ENCODE peak calls at places on chromosomes 7 and 10, in nine cellular contexts. S is PC-9, H is hepatocyte, J is GM23248, F is HepG2, W is Karpas-422, E is neural progenitor cell, U is fibroblast of lung, Y is GM23338. V is an unnamed sample.

GRCh38 chr7:41882745-41883527 is 180.0 kb upstream of the INHBA start:
- DNase-seq in S (no peak), H (no peak), J (no peak), F (no peak), W (no peak), E (no peak), U (no peak), Y (no peak), V (no peak)

GRCh38 chr7:2209146-2209960 is 23.4 kb downstream of the MAD1L1 start:
- DNase-seq in S (peak; percentile 49), H (peak; percentile 81), J (peak; percentile 83), F (peak; percentile 30), W (peak; percentile 85), E (peak; percentile 86), U (peak; percentile 75), Y (peak; percentile 89), V (peak; percentile 31)

GRCh38 chr7:17661982-17662585 is 278.2 kb downstream of the SNX13 start:
- DNase-seq in S (no peak), H (no peak), J (peak; percentile 38), F (no peak), W (no peak), E (no peak), U (no peak), Y (peak; percentile 26), V (no peak)

GRCh38 chr7:92735707-92736106 is 100.7 kb downstream of the CDK6 start:
- DNase-seq in S (no peak), H (no peak), J (peak; percentile 88), F (no peak), W (no peak), E (no peak), U (peak; percentile 81), Y (no peak), V (peak; percentile 60)

GRCh38 chr7:95534796-95535195 is 49.1 kb downstream of the ASB4 start:
- DNase-seq in S (no peak), H (no peak), J (no peak), F (no peak), W (no peak), E (no peak), U (no peak), Y (no peak), V (no peak)

GRCh38 chr7:86768394-86768793 is 124.7 kb downstream of the GRM3 start:
- DNase-seq in S (no peak), H (no peak), J (no peak), F (no peak), W (no peak), E (no peak), U (no peak), Y (no peak), V (no peak)

GRCh38 chr7:66631471-66631870 is 2.8 kb downstream of the KCTD7 start:
- DNase-seq in S (no peak), H (no peak), J (no peak), F (no peak), W (no peak), E (no peak), U (no peak), Y (no peak), V (no peak)

GRCh38 chr10:96138102-96138501 is 8.0 kb downstream of the ZNF518A start:
- DNase-seq in S (no peak), H (no peak), J (no peak), F (no peak), W (no peak), E (peak; percentile 37), U (no peak), Y (no peak), V (no peak)

GRCh38 chr7:22934473-22935065 is 79.4 kb downstream of the HYCC1 start:
- DNase-seq in S (no peak), H (peak; percentile 5), J (peak; percentile 61), F (no peak), W (no peak), E (no peak), U (peak; percentile 49), Y (no peak), V (no peak)

GRCh38 chr7:2945171-2945570 is 98.5 kb downstream of the CARD11 start:
- DNase-seq in S (no peak), H (no peak), J (no peak), F (no peak), W (no peak), E (no peak), U (no peak), Y (no peak), V (no peak)

GRCh38 chr7:33710608-33711007 is 194.7 kb upstream of the BMPER start:
- DNase-seq in S (no peak), H (no peak), J (peak; percentile 58), F (no peak), W (peak; percentile 39), E (no peak), U (no peak), Y (no peak), V (no peak)

GRCh38 chr7:30799976-30800661 is 28.9 kb downstream of the MINDY4 start:
- DNase-seq in S (no peak), H (no peak), J (peak; percentile 13), F (no peak), W (no peak), E (no peak), U (no peak), Y (no peak), V (no peak)

GRCh38 chr7:77421273-77421672 is 5.1 kb upstream of the GSAP start:
- DNase-seq in S (no peak), H (no peak), J (no peak), F (no peak), W (no peak), E (no peak), U (no peak), Y (no peak), V (no peak)

GRCh38 chr7:40306596-40306995 is 171.8 kb downstream of the SUGCT start:
- DNase-seq in S (no peak), H (no peak), J (peak; percentile 47), F (no peak), W (no peak), E (no peak), U (peak; percentile 46), Y (no peak), V (peak; percentile 33)

GRCh38 chr10:50271564-50272250 is 20.4 kb upstream of the ASAH2 start:
- DNase-seq in S (no peak), H (no peak), J (no peak), F (no peak), W (no peak), E (no peak), U (no peak), Y (peak; percentile 32), V (no peak)

GRCh38 chr7:151373599-151373998 is 32.0 kb downstream of the NUB1 start:
- DNase-seq in S (no peak), H (no peak), J (no peak), F (no peak), W (no peak), E (no peak), U (no peak), Y (no peak), V (no peak)

GRCh38 chr10:86642499-86642898 is 11.8 kb upstream of the OPN4 start:
- DNase-seq in S (no peak), H (no peak), J (peak; percentile 92), F (no peak), W (no peak), E (no peak), U (no peak), Y (no peak), V (peak; percentile 60)

GRCh38 chr10:127699311-127699710 is 37.7 kb upstream of the FOXI2 start:
- DNase-seq in S (no peak), H (no peak), J (no peak), F (no peak), W (no peak), E (no peak), U (no peak), Y (no peak), V (no peak)

GRCh38 chr10:31204090-31204489 is 114.9 kb upstream of the ZEB1 start:
- DNase-seq in S (no peak), H (no peak), J (no peak), F (no peak), W (no peak), E (no peak), U (peak; percentile 69), Y (no peak), V (no peak)

GRCh38 chr10:31210190-31210589 is 108.8 kb upstream of the ZEB1 start:
- DNase-seq in S (no peak), H (no peak), J (no peak), F (no peak), W (no peak), E (no peak), U (no peak), Y (no peak), V (no peak)

GRCh38 chr10:31209523-31209922 is 109.5 kb upstream of the ZEB1 start:
- DNase-seq in S (no peak), H (no peak), J (no peak), F (no peak), W (no peak), E (no peak), U (no peak), Y (no peak), V (no peak)

GRCh38 chr10:31207636-31208035 is 111.4 kb upstream of the ZEB1 start:
- DNase-seq in S (no peak), H (no peak), J (no peak), F (no peak), W (no peak), E (no peak), U (no peak), Y (no peak), V (no peak)
- H2AFZ ChIP-seq in S (no peak overlapping the region), H (no peak overlapping the region), J (no peak overlapping the region), F (no peak overlapping the region), W (no peak overlapping the region), E (no peak overlapping the region), U (no peak overlapping the region), Y (no peak overlapping the region), V (no peak overlapping the region)

DNA sequence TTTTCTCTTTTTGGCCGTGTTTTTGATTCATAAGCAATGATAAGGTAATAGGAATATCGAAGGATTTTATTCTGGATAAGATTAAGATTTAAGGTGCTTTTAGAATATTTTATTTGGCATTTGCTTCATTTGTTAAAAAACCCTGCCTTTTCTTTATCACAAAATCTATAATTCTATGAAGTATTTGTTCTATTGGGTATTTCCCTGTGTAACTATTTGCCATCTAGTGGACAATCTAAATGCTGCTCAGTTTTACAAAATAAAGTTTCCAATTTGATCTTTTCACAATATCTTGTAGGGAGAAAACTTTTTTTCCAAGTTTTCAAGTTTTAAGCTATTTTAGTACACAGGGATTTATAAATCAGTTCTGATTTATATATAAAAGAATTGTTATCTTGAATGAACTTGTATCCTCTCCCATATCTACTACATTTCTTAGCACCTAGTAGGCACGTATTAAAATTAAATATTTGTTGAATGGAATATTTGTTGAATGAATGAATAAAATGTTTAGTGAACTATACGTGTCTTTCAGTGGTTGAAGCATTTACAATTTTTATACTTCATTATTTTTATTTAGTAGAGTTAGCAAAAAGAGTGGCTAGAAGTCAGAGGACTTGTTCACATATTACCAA is 26.5 kb downstream of the ANKRD7 start:
- DNase-seq in S (no peak), H (no peak), J (peak; percentile 15), F (no peak), W (no peak), E (no peak), U (no peak), Y (no peak), V (peak; percentile 4)
- H2AFZ ChIP-seq in S (no peak overlapping the region), H (no peak overlapping the region), J (no peak overlapping the region), F (no peak overlapping the region), W (no peak overlapping the region), E (no peak overlapping the region), U (no peak overlapping the region), Y (no peak overlapping the region), V (no peak overlapping the region)

GRCh38 chr7:130368347-130368746 is 11.9 kb upstream of the CPA1 start:
- DNase-seq in S (no peak), H (no peak), J (no peak), F (no peak), W (no peak), E (no peak), U (no peak), Y (no peak), V (no peak)
- H2AFZ ChIP-seq in S (no peak overlapping the region), H (no peak overlapping the region), J (no peak overlapping the region), F (no peak overlapping the region), W (no peak overlapping the region), E (no peak overlapping the region), U (no peak overlapping the region), Y (peak overlapping the region; percentile 47), V (no peak overlapping the region)

GRCh38 chr10:43667317-43667731 is 18.6 kb upstream of the ZNF32 start:
- DNase-seq in S (no peak), H (peak; percentile 70), J (peak; percentile 67), F (no peak), W (no peak), E (peak; percentile 69), U (peak; percentile 31), Y (peak; percentile 79), V (no peak)
- H2AFZ ChIP-seq in S (no peak overlapping the region), H (peak overlapping the region; percentile 95), J (peak overlapping the region; percentile 80), F (no peak overlapping the region), W (no peak overlapping the region), E (peak overlapping the region; percentile 77), U (peak overlapping the region; percentile 14), Y (peak overlapping the region; percentile 99), V (no peak overlapping the region)